ENCODE peak calls at places on chromosomes 13 and 19, in four cellular contexts. Y, O, K and G are unnamed samples.
A peak's percentile ranks its signal among the peaks of the same experiment; 100 is the strongest.

GRCh38 chr19:13888281-13888680 is 11.3 kb downstream of the NANOS3 start:
- DNase-seq in Y (no peak), O (no peak), K (no peak), G (no peak)

GRCh38 chr13:34588362-34588761 is 353.7 kb upstream of the NBEA start:
- DNase-seq in Y (no peak), O (no peak), K (no peak), G (no peak)

GRCh38 chr13:78431328-78431727 is 172.0 kb downstream of the POU4F1 start:
- DNase-seq in Y (no peak), O (no peak), K (no peak), G (no peak)

GRCh38 chr13:34432234-34432633 is 509.8 kb upstream of the NBEA start:
- DNase-seq in Y (no peak), O (no peak), K (no peak), G (no peak)

GRCh38 chr13:73832203-73832602 is 302.0 kb downstream of the KLF12 start:
- DNase-seq in Y (no peak), O (no peak), K (no peak), G (no peak)

GRCh38 chr13:97866346-97866745 is 87.1 kb upstream of the IPO5 start:
- DNase-seq in Y (no peak), O (no peak), K (no peak), G (no peak)

GRCh38 chr19:43481701-43482100 is 16.3 kb upstream of the LYPD3 start:
- DNase-seq in Y (no peak), O (no peak), K (no peak), G (no peak)

GRCh38 chr13:109773276-109773675 is 13.1 kb downstream of the IRS2 start:
- DNase-seq in Y (no peak), O (peak; percentile 27), K (no peak), G (no peak)

GRCh38 chr13:30313307-30313706 is 6.0 kb upstream of the KATNAL1 start:
- DNase-seq in Y (no peak), O (no peak), K (no peak), G (no peak)

GRCh38 chr19:11422163-11423068 is 3.3 kb upstream of the RGL3 start:
- DNase-seq in Y (peak; percentile 99), O (peak; percentile 63), K (no peak), G (peak; percentile 64)

GRCh38 chr19:13057147-13057572 is 45.5 kb downstream of the LYL1 start:
- DNase-seq in Y (no peak), O (no peak), K (peak; percentile 37), G (no peak)

GRCh38 chr19:18999896-19000620 is 33.3 kb downstream of the SUGP2 start:
- DNase-seq in Y (peak; percentile 30), O (no peak), K (no peak), G (no peak)

GRCh38 chr19:54609356-54609791 is 15.9 kb downstream of the LILRA1 start:
- DNase-seq in Y (no peak), O (no peak), K (no peak), G (no peak)

GRCh38 chr19:54607782-54608150 is 14.3 kb downstream of the LILRA1 start:
- DNase-seq in Y (no peak), O (no peak), K (no peak), G (no peak)

GRCh38 chr19:54606891-54607781 is 13.7 kb downstream of the LILRA1 start:
- DNase-seq in Y (no peak), O (no peak), K (no peak), G (peak; percentile 66)

GRCh38 chr19:54608205-54608604 is 14.8 kb downstream of the LILRA1 start:
- DNase-seq in Y (no peak), O (no peak), K (no peak), G (no peak)

DNA sequence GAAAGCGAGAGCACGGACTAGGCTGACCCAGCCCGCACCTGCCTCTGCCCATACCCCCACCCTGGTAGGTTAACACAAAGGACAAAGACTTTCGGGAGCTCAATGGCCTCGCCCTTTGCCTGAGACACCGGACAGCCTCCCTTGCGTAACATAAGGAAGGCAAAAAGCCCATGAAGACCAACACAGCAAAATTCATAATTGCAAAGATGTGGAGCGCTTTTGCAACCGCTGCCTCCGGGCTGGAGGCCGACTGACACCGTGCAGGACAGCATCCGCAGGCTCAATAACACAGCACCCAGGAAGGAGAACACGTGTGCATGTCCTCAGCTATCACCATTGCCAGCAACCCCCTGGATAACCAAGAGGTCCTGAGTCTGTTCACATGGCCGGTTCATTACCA is 15.4 kb downstream of the LILRA1 start:
- DNase-seq in Y (no peak), O (no peak), K (no peak), G (no peak)
- TF ChIP-seq ATF2 in Y (no peak), O (no peak), K (no peak), G (no peak)

GRCh38 chr19:7751157-7751783 is 3.9 kb upstream of the CD209 start:
- DNase-seq in Y (no peak), O (no peak), K (no peak), G (peak; percentile 56)
- TF ChIP-seq ATF2 in Y (no peak), O (no peak), K (no peak), G (no peak)

GRCh38 chr19:58338825-58339558 is 12.2 kb downstream of the ZSCAN22 start:
- DNase-seq in Y (peak; percentile 73), O (peak; percentile 27), K (no peak), G (no peak)
- TF ChIP-seq ATF2 in Y (no peak), O (no peak), K (no peak), G (no peak)

GRCh38 chr19:1032264-1032867 is 6.0 kb downstream of the CNN2 start:
- DNase-seq in Y (no peak), O (no peak), K (no peak), G (no peak)
- TF ChIP-seq ATF2 in Y (no peak), O (no peak), K (no peak), G (no peak)

GRCh38 chr19:50489461-50490011 is 12.9 kb upstream of the GARIN5A start:
- DNase-seq in Y (no peak), O (no peak), K (no peak), G (no peak)
- TF ChIP-seq ATF2 in Y (no peak), O (no peak), K (no peak), G (no peak)

GRCh38 chr13:21371011-21371410 is 88.1 kb downstream of the ZDHHC20 start:
- DNase-seq in Y (no peak), O (no peak), K (no peak), G (no peak)
- TF ChIP-seq ATF2 in Y (no peak), O (no peak), K (no peak), G (no peak)

GRCh38 chr13:39451301-39451700 is 151.7 kb downstream of the LHFPL6 start:
- DNase-seq in Y (no peak), O (no peak), K (no peak), G (no peak)
- TF ChIP-seq ATF2 in Y (no peak), O (no peak), K (no peak), G (no peak)

GRCh38 chr19:7152568-7152967 is 83.1 kb downstream of the ZNF557 start:
- DNase-seq in Y (no peak), O (no peak), K (no peak), G (no peak)
- TF ChIP-seq ATF2 in Y (no peak), O (no peak), K (no peak), G (no peak)

GRCh38 chr13:20525601-20526544 is at the start of gene CRYL1:
- DNase-seq in Y (peak; percentile 45), O (peak; percentile 79), K (peak; percentile 31), G (peak; percentile 40)
- TF ChIP-seq ATF2 in Y (no peak), O (no peak), K (no peak), G (no peak)